ENCODE peak calls at places on chromosomes 4 and X, in six cellular contexts. D, I, S, T, R and K are unnamed samples.

GRCh38 chr4:109406337-109406931 is 27.2 kb upstream of the SEC24B start:
- DNase-seq in D (peak), I (peak), S (no peak), T (peak), R (peak), K (peak)

GRCh38 chrX:14581081-14581480 is 51.7 kb downstream of the GLRA2 start:
- DNase-seq in D (no peak), I (no peak), S (no peak), T (no peak), R (no peak), K (no peak)

GRCh38 chr4:27819261-27819660 is 958.6 kb downstream of the STIM2 start:
- DNase-seq in D (no peak), I (no peak), S (no peak), T (peak), R (no peak), K (no peak)

GRCh38 chr4:11149612-11150259 is 279.0 kb downstream of the HS3ST1 start:
- DNase-seq in D (no peak), I (no peak), S (no peak), T (no peak), R (no peak), K (no peak)

GRCh38 chr4:98601719-98602118 is 56.7 kb downstream of the TSPAN5 start:
- DNase-seq in D (no peak), I (no peak), S (no peak), T (peak), R (peak), K (no peak)

GRCh38 chr4:81137446-81137845 is 77.6 kb downstream of the PRKG2 start:
- DNase-seq in D (no peak), I (no peak), S (no peak), T (peak), R (peak), K (no peak)

GRCh38 chr4:41628916-41629315 is 91.0 kb downstream of the LIMCH1 start:
- DNase-seq in D (no peak), I (no peak), S (no peak), T (no peak), R (no peak), K (no peak)

GRCh38 chr4:74095482-74095881 is 3.5 kb downstream of the CXCL2 start:
- DNase-seq in D (no peak), I (no peak), S (no peak), T (no peak), R (peak), K (no peak)

GRCh38 chr4:101232074-101232776 is 115.1 kb downstream of the PPP3CA start:
- DNase-seq in D (no peak), I (no peak), S (no peak), T (peak), R (peak), K (no peak)

GRCh38 chr4:52643846-52644245 is 15.3 kb downstream of the USP46 start:
- DNase-seq in D (peak), I (peak), S (no peak), T (peak), R (peak), K (peak)

GRCh38 chr4:121765368-121765705 is 373 bp upstream of the SMIM43 start:
- DNase-seq in D (no peak), I (no peak), S (no peak), T (no peak), R (peak), K (no peak)

GRCh38 chr4:89136525-89136924 is 25.2 kb downstream of the TIGD2 start:
- DNase-seq in D (no peak), I (no peak), S (no peak), T (peak), R (peak), K (no peak)

GRCh38 chr4:185232370-185232769 is 23.0 kb downstream of the SNX25 start:
- DNase-seq in D (no peak), I (no peak), S (no peak), T (peak), R (no peak), K (no peak)

GRCh38 chrX:136768469-136769084 is 12.2 kb downstream of the ARHGEF6 start:
- DNase-seq in D (peak), I (peak), S (no peak), T (peak), R (peak), K (peak)

GRCh38 chr4:64334964-64335363 is 74.3 kb downstream of the TECRL start:
- DNase-seq in D (no peak), I (no peak), S (no peak), T (no peak), R (no peak), K (no peak)

GRCh38 chrX:130173190-130173895 is 1.6 kb downstream of the RAB33A start:
- DNase-seq in D (peak), I (no peak), S (no peak), T (peak), R (peak), K (peak)

GRCh38 chr4:7087036-7087435 is 19.2 kb upstream of the GRPEL1 start:
- DNase-seq in D (no peak), I (no peak), S (no peak), T (no peak), R (no peak), K (no peak)

GRCh38 chrX:130079824-130080406 is 30.4 kb downstream of the ELF4 start:
- DNase-seq in D (peak), I (peak), S (no peak), T (peak), R (peak), K (peak)

GRCh38 chr4:8765084-8765483 is 106.6 kb downstream of the HMX1 start:
- DNase-seq in D (no peak), I (no peak), S (no peak), T (no peak), R (no peak), K (no peak)

GRCh38 chr4:6962211-6963041 is 52.8 kb downstream of the TBC1D14 start:
- DNase-seq in D (no peak), I (no peak), S (no peak), T (no peak), R (no peak), K (peak)

GRCh38 chr4:149306537-149306936 is 509.1 kb downstream of the IQCM start:
- DNase-seq in D (no peak), I (no peak), S (no peak), T (no peak), R (no peak), K (no peak)

GRCh38 chr4:187289371-187289770 is 565.7 kb upstream of the FAT1 start:
- DNase-seq in D (no peak), I (no peak), S (no peak), T (no peak), R (peak), K (no peak)

DNA sequence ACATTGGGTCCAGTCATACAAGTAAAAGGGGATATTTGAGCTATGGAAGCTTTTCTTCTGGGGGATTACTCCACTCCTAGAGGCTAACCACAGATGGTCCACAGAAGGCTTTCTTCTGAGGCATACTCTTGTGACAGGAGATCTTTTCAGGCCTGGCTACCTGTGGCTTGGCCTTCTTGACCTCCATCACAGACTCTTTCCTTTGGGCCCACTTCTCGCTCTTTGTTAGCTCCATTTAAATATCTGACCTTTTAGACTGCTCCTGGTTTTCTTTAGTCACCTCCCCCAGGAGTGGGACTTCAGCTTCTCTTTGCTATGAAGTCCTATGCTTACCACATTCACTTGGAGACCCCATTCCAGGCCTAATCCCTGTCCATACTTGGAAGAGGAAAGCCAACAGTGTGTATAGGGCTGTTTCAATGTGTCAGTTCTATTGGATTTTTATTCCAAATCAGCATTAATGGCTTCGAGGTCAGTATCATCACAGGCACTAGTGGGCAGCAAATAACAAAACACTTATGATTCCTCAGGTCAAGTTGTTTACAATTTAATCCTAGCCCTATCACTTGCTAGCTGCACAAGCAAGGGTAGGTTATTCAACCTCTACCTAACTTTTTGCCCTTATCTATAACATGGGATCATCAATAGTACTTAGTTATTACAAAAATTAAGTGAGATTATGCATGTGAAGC is 26.3 kb downstream of the GPC3 start:
- DNase-seq in D (no peak), I (no peak), S (no peak), T (peak), R (no peak), K (no peak)
- TF ChIP-seq CTCF in D (no peak), I (no peak), S (no peak), T (peak), R (no peak), K (no peak)

GRCh38 chr4:124199755-124200154 is 512.8 kb downstream of the ANKRD50 start:
- DNase-seq in D (no peak), I (no peak), S (no peak), T (peak), R (peak), K (no peak)

GRCh38 chr4:124203613-124204284 is 508.8 kb downstream of the ANKRD50 start:
- DNase-seq in D (no peak), I (no peak), S (no peak), T (peak), R (peak), K (no peak)

GRCh38 chr4:124206779-124207605 is 505.5 kb downstream of the ANKRD50 start:
- DNase-seq in D (no peak), I (no peak), S (no peak), T (peak), R (peak), K (peak)

GRCh38 chr4:124199185-124199584 is 513.3 kb downstream of the ANKRD50 start:
- DNase-seq in D (no peak), I (no peak), S (no peak), T (no peak), R (no peak), K (no peak)

GRCh38 chr4:124202106-124202505 is 510.4 kb downstream of the ANKRD50 start:
- DNase-seq in D (peak), I (no peak), S (no peak), T (peak), R (peak), K (no peak)
- TF ChIP-seq CTCF in D (no peak), I (peak), S (no peak), T (peak), R (peak), K (peak)

DNA sequence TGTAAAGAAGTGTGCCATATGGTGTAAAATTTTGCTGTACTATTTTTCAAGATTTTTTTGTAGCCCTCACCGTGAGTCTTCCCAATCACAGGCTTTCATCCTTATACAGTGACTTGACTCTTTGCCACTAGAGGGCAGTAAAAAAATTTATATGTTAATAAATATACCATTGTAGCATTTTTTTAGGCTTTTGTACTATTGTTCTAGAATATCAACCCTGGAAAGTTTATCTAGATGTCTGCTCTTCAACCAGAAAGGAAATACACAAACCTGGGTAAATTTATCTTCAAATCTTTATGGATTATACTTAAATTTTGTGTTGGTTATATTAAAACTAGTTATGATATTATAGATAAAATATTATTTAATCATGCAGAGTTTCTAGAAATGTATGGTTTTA is 235.3 kb downstream of the TENM3 start:
- DNase-seq in D (no peak), I (no peak), S (no peak), T (peak), R (peak), K (no peak)
- TF ChIP-seq CTCF in D (peak), I (peak), S (peak), T (peak), R (peak), K (no peak)

DNA sequence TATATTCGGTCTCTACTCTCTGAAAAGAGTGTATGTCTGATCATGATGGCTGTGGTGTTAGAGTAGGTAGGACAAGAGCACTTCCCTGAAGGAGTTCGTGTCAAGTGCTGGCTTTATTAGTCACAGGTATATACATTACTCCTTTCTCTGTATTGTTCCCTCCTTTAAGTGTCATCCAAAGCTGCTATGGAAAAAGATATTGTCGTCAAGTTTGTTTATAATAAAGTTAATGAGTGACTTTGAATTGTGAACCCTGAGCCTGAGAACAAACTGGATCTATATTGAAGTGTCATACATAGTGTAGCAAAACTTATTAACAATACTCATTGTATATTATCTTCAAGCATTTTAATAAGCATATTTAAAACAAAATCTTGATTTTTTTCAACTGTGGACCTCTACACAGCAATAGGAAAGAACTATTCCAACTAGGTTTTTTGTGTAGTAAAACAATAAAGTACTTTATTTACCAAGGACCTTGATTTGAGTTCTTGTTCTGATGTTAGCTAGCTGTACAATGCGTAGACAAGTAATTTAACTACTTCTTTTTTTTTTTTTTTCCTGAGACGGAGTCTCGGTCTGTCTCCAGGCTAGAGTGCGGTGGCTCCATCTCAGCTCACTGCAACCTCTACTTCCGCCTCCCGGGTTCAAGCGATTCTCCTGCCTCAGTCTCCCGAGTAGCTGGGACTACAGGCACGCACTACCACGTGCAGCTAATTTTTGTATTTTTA is 177.7 kb downstream of the RAPGEF2 start:
- DNase-seq in D (no peak), I (no peak), S (no peak), T (no peak), R (no peak), K (no peak)
- TF ChIP-seq CTCF in D (no peak), I (no peak), S (no peak), T (no peak), R (no peak), K (no peak)

GRCh38 chr4:124691801-124692200 is 20.7 kb downstream of the ANKRD50 start:
- DNase-seq in D (no peak), I (no peak), S (no peak), T (no peak), R (no peak), K (no peak)

GRCh38 chr4:124697441-124697840 is 15.1 kb downstream of the ANKRD50 start:
- DNase-seq in D (no peak), I (no peak), S (no peak), T (no peak), R (no peak), K (no peak)

GRCh38 chr4:124694306-124694705 is 18.2 kb downstream of the ANKRD50 start:
- DNase-seq in D (no peak), I (no peak), S (no peak), T (no peak), R (no peak), K (no peak)

GRCh38 chr4:124694961-124695598 is 17.5 kb downstream of the ANKRD50 start:
- DNase-seq in D (no peak), I (no peak), S (no peak), T (no peak), R (peak), K (no peak)

DNA sequence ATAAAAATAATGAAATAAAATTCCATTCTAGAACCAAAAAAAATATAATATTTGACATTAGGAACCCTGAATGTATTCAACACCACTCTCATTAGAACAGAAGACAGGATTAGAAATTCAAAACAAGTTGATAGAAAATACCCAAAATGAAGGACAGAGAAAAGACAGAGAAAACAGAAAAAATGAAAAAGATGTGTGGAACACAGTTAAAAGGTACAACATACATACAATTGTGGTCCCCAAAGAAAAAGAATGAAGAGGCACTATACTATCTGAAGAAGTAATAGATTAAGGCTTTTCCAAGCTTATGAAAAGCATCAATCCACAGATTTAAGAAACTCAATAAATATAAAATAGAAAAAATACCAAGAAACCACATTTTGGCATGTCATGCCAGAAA is 16.4 kb downstream of the ANKRD50 start:
- DNase-seq in D (no peak), I (no peak), S (no peak), T (no peak), R (no peak), K (no peak)
- TF ChIP-seq CTCF in D (no peak), I (no peak), S (no peak), T (no peak), R (no peak), K (no peak)

GRCh38 chr4:14233126-14233525 is 605.6 kb upstream of the BOD1L1 start:
- DNase-seq in D (no peak), I (no peak), S (no peak), T (no peak), R (no peak), K (no peak)

GRCh38 chr4:14236359-14236758 is 608.8 kb upstream of the BOD1L1 start:
- DNase-seq in D (no peak), I (no peak), S (no peak), T (no peak), R (no peak), K (no peak)

GRCh38 chr4:14237911-14238310 is 610.4 kb upstream of the BOD1L1 start:
- DNase-seq in D (no peak), I (no peak), S (no peak), T (peak), R (no peak), K (no peak)

GRCh38 chr4:14234330-14234729 is 606.8 kb upstream of the BOD1L1 start:
- DNase-seq in D (no peak), I (no peak), S (no peak), T (peak), R (peak), K (no peak)
- TF ChIP-seq CTCF in D (no peak), I (no peak), S (no peak), T (no peak), R (no peak), K (no peak)